ENCODE peak calls at places on chromosome 14, in five cellular contexts. One of them, this sample, is unnamed.

GRCh38 chr14:52694761-52695480 is 437 bp downstream of the ERO1A start:
- DNase-seq in H1: no peak
- DNase-seq in GM12878: peak
- DNase-seq in K562: peak
- DNase-seq in HepG2: peak
- DNase-seq in this sample: no peak

GRCh38 chr14:32428149-32428548 is 99.1 kb downstream of the AKAP6 start:
- DNase-seq in H1: no peak
- DNase-seq in K562: no peak
- DNase-seq in HepG2: no peak
- DNase-seq in GM12878: no peak
- DNase-seq in this sample: no peak

GRCh38 chr14:89750206-89750867 is 204.2 kb downstream of the EFCAB11 start:
- DNase-seq in HepG2: no peak
- DNase-seq in GM12878: no peak
- DNase-seq in H1: no peak
- DNase-seq in K562: no peak
- DNase-seq in this sample: no peak

GRCh38 chr14:94489336-94489735 is 13.3 kb upstream of the SERPINA9 start:
- DNase-seq in HepG2: no peak
- DNase-seq in K562: no peak
- DNase-seq in H1: no peak
- DNase-seq in GM12878: no peak
- DNase-seq in this sample: no peak

GRCh38 chr14:53509227-53509822 is 356.2 kb upstream of the DDHD1 start:
- DNase-seq in K562: no peak
- DNase-seq in H1: no peak
- DNase-seq in GM12878: no peak
- DNase-seq in HepG2: no peak
- DNase-seq in this sample: no peak

GRCh38 chr14:52650774-52651173 is 44.6 kb downstream of the ERO1A start:
- DNase-seq in HepG2: peak
- DNase-seq in K562: no peak
- DNase-seq in GM12878: no peak
- DNase-seq in H1: no peak
- DNase-seq in this sample: no peak

GRCh38 chr14:68650403-68650994 is 142.4 kb downstream of the ZFP36L1 start:
- DNase-seq in H1: no peak
- DNase-seq in K562: peak
- DNase-seq in GM12878: no peak
- DNase-seq in HepG2: no peak
- DNase-seq in this sample: no peak

GRCh38 chr14:57692671-57693070 is 173.2 kb downstream of the SLC35F4 start:
- DNase-seq in K562: peak
- DNase-seq in GM12878: no peak
- DNase-seq in HepG2: peak
- DNase-seq in H1: no peak
- DNase-seq in this sample: no peak

GRCh38 chr14:75993567-75994041 is 8.0 kb downstream of the IFT43 start:
- DNase-seq in GM12878: peak
- DNase-seq in H1: no peak
- DNase-seq in K562: no peak
- DNase-seq in HepG2: no peak
- DNase-seq in this sample: no peak

GRCh38 chr14:63952933-63953437 is 100.2 kb downstream of the SYNE2 start:
- DNase-seq in K562: no peak
- DNase-seq in HepG2: no peak
- DNase-seq in GM12878: no peak
- DNase-seq in H1: no peak
- DNase-seq in this sample: no peak

GRCh38 chr14:23881292-23881691 is 72.3 kb upstream of the DHRS4 start:
- DNase-seq in HepG2: no peak
- DNase-seq in GM12878: no peak
- DNase-seq in H1: no peak
- DNase-seq in K562: no peak
- DNase-seq in this sample: no peak

GRCh38 chr14:72828604-72829003 is 65.3 kb downstream of the DPF3 start:
- DNase-seq in H1: no peak
- DNase-seq in K562: no peak
- DNase-seq in GM12878: no peak
- DNase-seq in HepG2: no peak
- DNase-seq in this sample: no peak

GRCh38 chr14:50045039-50045711 is 71.2 kb downstream of the VCPKMT start:
- DNase-seq in K562: no peak
- DNase-seq in GM12878: peak
- DNase-seq in H1: no peak
- DNase-seq in HepG2: peak
- DNase-seq in this sample: no peak
- TF ChIP-seq SP1 in K562: no peak
- TF ChIP-seq SP1 in GM12878: no peak
- TF ChIP-seq SP1 in H1: no peak
- TF ChIP-seq SP1 in HepG2: peak
- TF ChIP-seq SP1 in this sample: no peak

GRCh38 chr14:69685217-69685616 is 73.8 kb downstream of the SUSD6 start:
- DNase-seq in GM12878: no peak
- DNase-seq in K562: peak
- DNase-seq in HepG2: no peak
- DNase-seq in H1: no peak
- DNase-seq in this sample: no peak

GRCh38 chr14:69684461-69685183 is 73.2 kb downstream of the SUSD6 start:
- DNase-seq in H1: no peak
- DNase-seq in GM12878: no peak
- DNase-seq in K562: no peak
- DNase-seq in HepG2: no peak
- DNase-seq in this sample: no peak

GRCh38 chr14:69685716-69686115 is 74.3 kb downstream of the SUSD6 start:
- DNase-seq in GM12878: no peak
- DNase-seq in HepG2: peak
- DNase-seq in H1: no peak
- DNase-seq in K562: no peak
- DNase-seq in this sample: no peak

GRCh38 chr14:69682607-69683263 is 71.3 kb downstream of the SUSD6 start:
- DNase-seq in HepG2: peak
- DNase-seq in H1: no peak
- DNase-seq in K562: no peak
- DNase-seq in GM12878: no peak
- DNase-seq in this sample: no peak

DNA sequence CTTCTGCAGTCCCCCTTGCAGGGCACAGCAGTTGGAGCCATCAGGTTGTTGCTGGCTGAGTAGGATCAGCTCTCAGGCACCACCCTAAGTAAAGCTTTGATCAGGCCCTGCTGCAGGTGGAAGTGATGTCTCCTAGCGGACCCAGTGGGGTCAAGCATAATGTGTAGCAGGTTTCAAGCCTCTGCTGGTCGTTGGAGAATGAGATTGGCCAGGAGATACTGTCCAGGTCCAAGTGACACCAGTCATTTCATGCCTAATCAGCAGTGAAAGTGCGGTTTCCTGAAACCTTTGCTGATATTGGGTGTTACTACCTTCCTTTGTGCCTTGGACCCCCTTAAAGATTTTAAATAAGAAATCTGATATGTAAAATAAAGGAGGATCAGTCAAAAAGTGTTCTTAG is 72.6 kb downstream of the SUSD6 start:
- DNase-seq in HepG2: no peak
- DNase-seq in GM12878: no peak
- DNase-seq in K562: peak
- DNase-seq in H1: no peak
- DNase-seq in this sample: no peak
- TF ChIP-seq MAX in HepG2: no peak
- TF ChIP-seq MAX in GM12878: no peak
- TF ChIP-seq MAX in K562: no peak
- TF ChIP-seq MAX in H1: no peak
- TF ChIP-seq MAX in this sample: no peak

GRCh38 chr14:92494512-92494911 is 19.1 kb upstream of the RIN3 start:
- DNase-seq in H1: no peak
- DNase-seq in GM12878: peak
- DNase-seq in HepG2: no peak
- DNase-seq in K562: no peak
- DNase-seq in this sample: no peak
- TF ChIP-seq ATF2 in H1: no peak
- TF ChIP-seq ATF2 in GM12878: no peak
- TF ChIP-seq ATF2 in HepG2: no peak
- TF ChIP-seq ATF2 in K562: no peak
- TF ChIP-seq ATF2 in this sample: no peak

GRCh38 chr14:55339770-55340169 is 68.5 kb downstream of the FBXO34 start:
- DNase-seq in K562: no peak
- DNase-seq in H1: peak
- DNase-seq in GM12878: no peak
- DNase-seq in HepG2: no peak
- DNase-seq in this sample: no peak

GRCh38 chr14:55336691-55337090 is 65.5 kb downstream of the FBXO34 start:
- DNase-seq in K562: no peak
- DNase-seq in H1: no peak
- DNase-seq in HepG2: no peak
- DNase-seq in GM12878: no peak
- DNase-seq in this sample: no peak

GRCh38 chr14:55332654-55333570 is 61.7 kb downstream of the FBXO34 start:
- DNase-seq in K562: peak
- DNase-seq in GM12878: no peak
- DNase-seq in H1: no peak
- DNase-seq in HepG2: no peak
- DNase-seq in this sample: no peak

GRCh38 chr14:55333785-55334485 is 62.7 kb downstream of the FBXO34 start:
- DNase-seq in GM12878: no peak
- DNase-seq in HepG2: no peak
- DNase-seq in H1: no peak
- DNase-seq in K562: no peak
- DNase-seq in this sample: no peak

DNA sequence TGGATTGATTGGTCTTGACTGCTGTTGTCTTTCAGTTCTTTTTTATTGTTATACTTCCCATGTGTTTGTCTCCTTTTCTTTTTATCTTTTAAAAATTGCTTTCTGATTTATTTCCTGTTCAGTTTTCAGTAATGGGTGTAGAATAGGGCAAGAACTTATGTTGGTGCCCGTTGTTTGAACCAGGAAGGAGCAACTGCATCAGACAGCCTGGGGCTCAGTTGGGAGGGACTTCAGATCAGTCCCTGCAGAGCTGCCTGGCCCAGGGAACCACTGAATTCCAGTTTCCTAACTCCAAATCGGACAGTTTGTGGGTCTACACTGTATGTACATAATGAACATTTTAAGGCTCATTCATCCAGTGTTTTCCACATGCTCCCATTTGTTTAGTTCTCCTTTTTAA is 64.9 kb downstream of the FBXO34 start:
- DNase-seq in H1: no peak
- DNase-seq in HepG2: no peak
- DNase-seq in GM12878: no peak
- DNase-seq in K562: no peak
- DNase-seq in this sample: no peak
- TF ChIP-seq SP1 in H1: no peak
- TF ChIP-seq SP1 in HepG2: no peak
- TF ChIP-seq SP1 in GM12878: no peak
- TF ChIP-seq SP1 in K562: no peak
- TF ChIP-seq SP1 in this sample: no peak

GRCh38 chr14:104559043-104559768 is 20.4 kb upstream of the C14orf180 start:
- DNase-seq in HepG2: no peak
- DNase-seq in K562: no peak
- DNase-seq in GM12878: no peak
- DNase-seq in H1: no peak
- DNase-seq in this sample: no peak
- TF ChIP-seq MAX in HepG2: no peak
- TF ChIP-seq MAX in K562: no peak
- TF ChIP-seq MAX in GM12878: no peak
- TF ChIP-seq MAX in H1: no peak
- TF ChIP-seq MAX in this sample: no peak

GRCh38 chr14:35355981-35356839 is 48.3 kb downstream of the NFKBIA start:
- DNase-seq in HepG2: peak
- DNase-seq in H1: no peak
- DNase-seq in K562: peak
- DNase-seq in GM12878: no peak
- DNase-seq in this sample: no peak
- TF ChIP-seq ATF2 in HepG2: no peak
- TF ChIP-seq ATF2 in H1: no peak
- TF ChIP-seq ATF2 in K562: no peak
- TF ChIP-seq ATF2 in GM12878: no peak
- TF ChIP-seq ATF2 in this sample: no peak

GRCh38 chr14:93302688-93303581 is 29.9 kb downstream of the BTBD7 start:
- DNase-seq in H1: no peak
- DNase-seq in HepG2: no peak
- DNase-seq in GM12878: no peak
- DNase-seq in K562: no peak
- DNase-seq in this sample: no peak

GRCh38 chr14:93299831-93300230 is 33.0 kb downstream of the BTBD7 start:
- DNase-seq in GM12878: no peak
- DNase-seq in H1: no peak
- DNase-seq in K562: no peak
- DNase-seq in HepG2: no peak
- DNase-seq in this sample: no peak

GRCh38 chr14:93304771-93305170 is 28.1 kb downstream of the BTBD7 start:
- DNase-seq in GM12878: no peak
- DNase-seq in H1: no peak
- DNase-seq in HepG2: peak
- DNase-seq in K562: no peak
- DNase-seq in this sample: no peak

GRCh38 chr14:93303659-93304058 is 29.2 kb downstream of the BTBD7 start:
- DNase-seq in GM12878: no peak
- DNase-seq in HepG2: no peak
- DNase-seq in H1: no peak
- DNase-seq in K562: peak
- DNase-seq in this sample: no peak

DNA sequence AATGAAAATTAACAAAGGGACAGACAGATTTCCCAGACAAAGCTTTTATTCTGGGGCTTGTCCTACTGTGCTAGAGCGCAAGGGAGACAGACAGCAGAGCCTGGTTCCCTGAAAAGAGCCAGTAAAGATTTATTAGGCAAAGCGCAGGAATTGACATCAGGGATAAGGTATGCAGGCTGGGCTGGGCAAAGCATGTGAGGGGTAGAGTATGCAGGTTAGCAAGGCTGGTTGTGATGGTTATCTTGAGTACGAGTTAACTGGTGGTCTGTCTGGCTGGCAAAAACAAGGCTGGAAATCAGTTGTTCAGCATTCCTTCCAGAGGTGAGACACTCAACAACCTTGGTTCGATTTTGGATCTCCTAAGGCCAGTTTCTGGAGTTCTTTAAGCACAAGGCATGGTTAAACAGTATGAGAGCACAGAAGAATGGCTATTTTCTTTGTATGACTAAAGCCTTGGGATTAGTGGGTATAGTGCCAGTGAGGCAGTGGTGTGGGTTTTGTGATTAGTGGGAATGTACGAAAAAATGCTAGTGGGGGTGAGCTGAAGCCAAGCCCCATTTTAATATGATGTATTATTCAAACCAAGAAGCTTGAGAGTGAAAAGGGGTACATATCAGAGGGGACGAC is 30.9 kb downstream of the BTBD7 start:
- DNase-seq in K562: no peak
- DNase-seq in H1: no peak
- DNase-seq in GM12878: no peak
- DNase-seq in HepG2: no peak
- DNase-seq in this sample: no peak
- TF ChIP-seq SP1 in K562: no peak
- TF ChIP-seq SP1 in H1: no peak
- TF ChIP-seq SP1 in GM12878: no peak
- TF ChIP-seq SP1 in HepG2: no peak
- TF ChIP-seq SP1 in this sample: no peak